ENCODE peak calls at places on chromosome 20, in six cellular contexts. V, L, K, G, M and U are unnamed samples.

GRCh38 chr20:25496968-25497401 is 88.3 kb downstream of the NINL start:
- DNase-seq in V (no peak), L (no peak), K (no peak), G (no peak), M (no peak), U (no peak)

GRCh38 chr20:6657904-6658303 is 109.6 kb upstream of the BMP2 start:
- DNase-seq in V (no peak), L (no peak), K (no peak), G (no peak), M (no peak), U (no peak)

GRCh38 chr20:44170796-44171410 is 16.1 kb downstream of the JPH2 start:
- DNase-seq in V (no peak), L (no peak), K (no peak), G (no peak), M (no peak), U (no peak)

GRCh38 chr20:61340157-61340556 is 88.1 kb downstream of the CDH4 start:
- DNase-seq in V (no peak), L (no peak), K (no peak), G (no peak), M (no peak), U (no peak)

GRCh38 chr20:9070304-9070703 is 1.4 kb downstream of the PLCB4 start:
- DNase-seq in V (no peak), L (no peak), K (no peak), G (no peak), M (no peak), U (no peak)

GRCh38 chr20:36273414-36274247 is 32.5 kb upstream of the DLGAP4 start:
- DNase-seq in V (peak; percentile 41), L (no peak), K (peak; percentile 23), G (no peak), M (peak; percentile 22), U (no peak)

GRCh38 chr20:48467622-48468021 is 360.2 kb downstream of the PREX1 start:
- DNase-seq in V (no peak), L (no peak), K (peak; percentile 25), G (peak; percentile 22), M (peak; percentile 19), U (no peak)

GRCh38 chr20:48620486-48621255 is 207.1 kb downstream of the PREX1 start:
- DNase-seq in V (peak; percentile 91), L (peak; percentile 97), K (peak; percentile 82), G (peak; percentile 94), M (peak; percentile 74), U (peak; percentile 83)

GRCh38 chr20:6956056-6956455 is 188.6 kb downstream of the BMP2 start:
- DNase-seq in V (no peak), L (no peak), K (no peak), G (no peak), M (no peak), U (no peak)

GRCh38 chr20:32672982-32673727 is 586 bp downstream of the C20orf203 start:
- DNase-seq in V (no peak), L (no peak), K (peak; percentile 77), G (no peak), M (peak; percentile 88), U (no peak)

GRCh38 chr20:8260837-8261241 is 128.8 kb downstream of the PLCB1 start:
- DNase-seq in V (no peak), L (no peak), K (no peak), G (no peak), M (no peak), U (peak; percentile 59)

GRCh38 chr20:25022680-25023079 is 30.1 kb upstream of the APMAP start:
- DNase-seq in V (peak; percentile 65), L (peak; percentile 30), K (no peak), G (peak; percentile 84), M (no peak), U (no peak)

GRCh38 chr20:16518068-16518783 is 55.0 kb downstream of the KIF16B start:
- DNase-seq in V (no peak), L (no peak), K (no peak), G (peak; percentile 57), M (peak; percentile 12), U (no peak)

GRCh38 chr20:37890108-37890507 is 12.8 kb upstream of the VSTM2L start:
- DNase-seq in V (no peak), L (no peak), K (no peak), G (no peak), M (no peak), U (no peak)

GRCh38 chr20:18913701-18914100 is 100.1 kb downstream of the SCP2D1 start:
- DNase-seq in V (no peak), L (no peak), K (no peak), G (no peak), M (no peak), U (no peak)

GRCh38 chr20:4946585-4947378 is 54.5 kb downstream of the SLC23A2 start:
- DNase-seq in V (no peak), L (no peak), K (no peak), G (no peak), M (no peak), U (no peak)

GRCh38 chr20:54084727-54085368 is 14.5 kb upstream of the BCAS1 start:
- DNase-seq in V (no peak), L (no peak), K (no peak), G (no peak), M (no peak), U (no peak)

GRCh38 chr20:3248167-3248992 is 9.4 kb upstream of the SLC4A11 start:
- DNase-seq in V (no peak), L (peak; percentile 53), K (no peak), G (no peak), M (no peak), U (peak; percentile 62)

GRCh38 chr20:57792386-57793095 is 82.7 kb upstream of the PMEPA1 start:
- DNase-seq in V (no peak), L (no peak), K (no peak), G (no peak), M (no peak), U (no peak)

GRCh38 chr20:5195655-5196054 is 68.8 kb downstream of the CDS2 start:
- DNase-seq in V (no peak), L (no peak), K (no peak), G (no peak), M (no peak), U (no peak)

GRCh38 chr20:25539742-25540201 is 45.6 kb downstream of the NINL start:
- DNase-seq in V (no peak), L (no peak), K (no peak), G (no peak), M (no peak), U (no peak)

GRCh38 chr20:23198815-23199214 is 112.7 kb upstream of the CD93 start:
- DNase-seq in V (no peak), L (no peak), K (no peak), G (no peak), M (no peak), U (no peak)
- TF ChIP-seq CTCF in V (no peak), L (no peak), K (no peak), G (no peak), M (no peak), U (no peak)

GRCh38 chr20:40120827-40121226 is 568.2 kb downstream of the MAFB start:
- DNase-seq in V (no peak), L (no peak), K (no peak), G (no peak), M (no peak), U (no peak)
- H3K27me3 ChIP-seq in V (no peaks in the 10 kb centered on the region), L (no peaks in the 10 kb centered on the region), K (no peaks in the 10 kb centered on the region), G (no peaks in the 10 kb centered on the region), M (peaks cover 37% of the 10 kb centered on the region), U (no peaks in the 10 kb centered on the region)

GRCh38 chr20:50929299-50930138 is 1.7 kb downstream of the ADNP start:
- DNase-seq in V (peak; percentile 93), L (peak; percentile 88), K (peak; percentile 96), G (peak; percentile 95), M (peak; percentile 93), U (peak; percentile 93)

GRCh38 chr20:50930139-50931047 is 844 bp downstream of the ADNP start:
- DNase-seq in V (peak; percentile 69), L (peak; percentile 62), K (peak; percentile 28), G (peak; percentile 34), M (peak; percentile 39), U (no peak)

GRCh38 chr20:50931048-50931305 is 260 bp downstream of the ADNP start:
- DNase-seq in V (no peak), L (no peak), K (peak; percentile 32), G (no peak), M (no peak), U (no peak)

GRCh38 chr20:50931306-50932015 is at the start of gene ADNP:
- DNase-seq in V (peak; percentile 96), L (peak; percentile 95), K (peak; percentile 93), G (peak; percentile 94), M (peak; percentile 93), U (peak; percentile 92)

DNA sequence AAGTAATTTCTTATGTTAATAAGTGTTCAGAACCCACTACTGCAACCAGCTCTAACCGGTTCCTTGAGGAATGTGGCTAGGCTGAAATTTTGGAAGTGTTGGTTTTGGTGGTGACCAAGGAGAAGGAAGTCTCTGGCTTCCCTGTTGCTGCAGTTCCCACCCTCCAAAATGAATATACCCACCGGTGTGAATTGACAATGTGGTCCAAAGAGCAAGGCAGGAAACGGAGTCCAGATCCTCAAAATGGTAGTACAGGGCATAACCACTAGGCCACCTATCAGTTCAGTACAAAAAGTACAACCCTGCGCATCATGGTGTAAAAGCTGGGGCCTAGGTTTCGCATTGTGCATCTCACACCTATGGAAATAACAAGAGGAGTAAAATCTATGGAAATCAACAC is 2.8 kb downstream of the ADNP start:
- DNase-seq in V (no peak), L (no peak), K (no peak), G (no peak), M (no peak), U (no peak)
- TF ChIP-seq CTCF in V (no peak), L (no peak), K (peak; percentile 6), G (no peak), M (peak; percentile 33), U (no peak)

GRCh38 chr20:22568872-22569344 is 15.5 kb downstream of the FOXA2 start:
- DNase-seq in V (no peak), L (no peak), K (no peak), G (no peak), M (no peak), U (no peak)

GRCh38 chr20:22563062-22563965 is 21.1 kb downstream of the FOXA2 start:
- DNase-seq in V (no peak), L (no peak), K (no peak), G (no peak), M (no peak), U (no peak)

GRCh38 chr20:22562620-22563019 is 21.8 kb downstream of the FOXA2 start:
- DNase-seq in V (no peak), L (no peak), K (no peak), G (no peak), M (no peak), U (no peak)

GRCh38 chr20:22567944-22568871 is 16.2 kb downstream of the FOXA2 start:
- DNase-seq in V (no peak), L (no peak), K (no peak), G (no peak), M (no peak), U (no peak)

DNA sequence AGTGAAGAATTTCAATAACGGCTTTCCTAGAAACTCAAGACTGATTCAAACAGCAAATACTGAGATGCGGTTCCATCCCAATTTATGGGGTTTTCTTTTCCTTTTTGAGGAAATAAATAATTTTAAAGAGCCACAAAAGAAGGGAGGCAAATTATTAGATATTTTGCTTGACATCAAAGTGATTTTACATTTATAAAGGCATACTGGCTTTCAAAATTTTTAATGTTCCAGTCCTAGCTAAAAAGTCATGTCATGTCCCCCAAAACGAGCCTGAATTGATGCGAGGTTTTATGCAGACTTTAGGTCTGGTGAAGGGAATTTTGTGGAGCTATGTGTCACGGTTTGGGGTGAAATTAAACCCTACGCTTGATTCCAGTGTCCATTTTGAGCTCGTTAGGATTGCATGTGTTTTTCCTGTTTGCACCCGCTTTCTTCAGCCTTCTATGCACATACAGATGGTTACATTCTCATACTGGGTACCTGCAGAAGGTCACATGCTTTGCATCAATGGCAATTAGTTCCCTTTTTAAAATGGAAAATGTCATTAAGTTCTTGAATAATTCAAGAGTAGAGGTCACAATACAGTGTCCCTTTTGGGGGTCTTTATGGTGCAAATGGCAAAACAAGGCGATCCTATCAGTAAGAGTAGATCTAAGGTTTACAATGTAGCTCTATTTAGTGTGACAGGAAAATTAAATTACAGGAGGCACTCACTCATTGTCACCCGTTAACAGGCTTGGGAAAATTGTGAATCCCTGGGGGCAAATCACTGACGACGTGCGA is 17.3 kb downstream of the FOXA2 start:
- DNase-seq in V (no peak), L (no peak), K (no peak), G (no peak), M (no peak), U (no peak)
- H3K27me3 ChIP-seq in V (peaks cover 10% of the 10 kb centered on the region), L (no peaks in the 10 kb centered on the region), K (no peaks in the 10 kb centered on the region), G (peaks cover 12% of the 10 kb centered on the region), M (peaks cover 69% of the 10 kb centered on the region), U (peaks cover 28% of the 10 kb centered on the region)